ENCODE peak calls at places on chromosomes 7 and 10, in eight cellular contexts. C is fibroblast of the conjunctiva, K is posterior vena cava, E is heart right ventricle, H is astrocyte of the spinal cord, N is AG04450, G is RWPE1, X is HFF-Myc. F is an unnamed sample.

GRCh38 chr10:43857206-43857952 is 208.7 kb upstream of the ZNF32 start:
- DNase-seq in C (peak), K (peak), E (no peak), H (peak), N (peak), G (no peak), X (no peak), F (no peak)

GRCh38 chr7:105003275-105003674 is 10.7 kb upstream of the KMT2E start:
- DNase-seq in C (peak), K (no peak), E (no peak), H (peak), N (no peak), G (no peak), X (no peak), F (peak)

GRCh38 chr7:134448359-134449229 is 10.3 kb downstream of the AKR1B1 start:
- DNase-seq in C (peak), K (no peak), E (no peak), H (peak), N (peak), G (peak), X (peak), F (no peak)

GRCh38 chr7:20399516-20399915 is 68.8 kb downstream of the ITGB8 start:
- DNase-seq in C (no peak), K (no peak), E (no peak), H (no peak), N (no peak), G (peak), X (no peak), F (no peak)

GRCh38 chr7:133355822-133356221 is 102.9 kb downstream of the EXOC4 start:
- DNase-seq in C (no peak), K (no peak), E (no peak), H (no peak), N (no peak), G (no peak), X (no peak), F (no peak)

GRCh38 chr10:106189254-106189653 is 975.3 kb downstream of the SORCS1 start:
- DNase-seq in C (peak), K (no peak), E (no peak), H (peak), N (no peak), G (peak), X (peak), F (no peak)

GRCh38 chr7:99674995-99675742 is 4.6 kb downstream of the CYP3A5 start:
- DNase-seq in C (no peak), K (no peak), E (no peak), H (no peak), N (no peak), G (no peak), X (no peak), F (no peak)

GRCh38 chr7:132636581-132636980 is 60.3 kb upstream of the PLXNA4 start:
- DNase-seq in C (no peak), K (no peak), E (no peak), H (no peak), N (no peak), G (no peak), X (no peak), F (no peak)

GRCh38 chr10:70784476-70784875 is 701 bp downstream of the TBATA start:
- DNase-seq in C (no peak), K (no peak), E (no peak), H (peak), N (no peak), G (no peak), X (no peak), F (no peak)

GRCh38 chr7:110283056-110283455 is 807.9 kb upstream of the LRRN3 start:
- DNase-seq in C (no peak), K (no peak), E (no peak), H (no peak), N (no peak), G (no peak), X (no peak), F (no peak)

GRCh38 chr7:23114854-23115253 is 9.3 kb downstream of the KLHL7 start:
- DNase-seq in C (no peak), K (no peak), E (no peak), H (no peak), N (no peak), G (no peak), X (no peak), F (no peak)

GRCh38 chr7:128671992-128672391 is at the start of gene GARIN1A:
- DNase-seq in C (no peak), K (no peak), E (no peak), H (no peak), N (no peak), G (no peak), X (no peak), F (no peak)

GRCh38 chr10:127405221-127405620 is 143.9 kb upstream of the NPS start:
- DNase-seq in C (peak), K (no peak), E (no peak), H (peak), N (peak), G (no peak), X (peak), F (no peak)

GRCh38 chr7:90474284-90475210 is 5.1 kb downstream of the PTTG1IP2 start:
- DNase-seq in C (peak), K (no peak), E (no peak), H (peak), N (peak), G (peak), X (peak), F (no peak)

GRCh38 chr7:98771519-98772241 is 98.1 kb downstream of the TMEM130 start:
- DNase-seq in C (peak), K (no peak), E (peak), H (peak), N (peak), G (no peak), X (peak), F (no peak)

GRCh38 chr7:102810916-102811315 is 62.1 kb downstream of the FAM185A start:
- DNase-seq in C (no peak), K (no peak), E (no peak), H (no peak), N (no peak), G (no peak), X (no peak), F (no peak)

GRCh38 chr10:80407836-80408197 is 534 bp upstream of the PRXL2A start:
- DNase-seq in C (no peak), K (no peak), E (peak), H (no peak), N (no peak), G (no peak), X (no peak), F (no peak)

GRCh38 chr7:21175714-21176113 is 252.2 kb upstream of the SP4 start:
- DNase-seq in C (no peak), K (no peak), E (no peak), H (no peak), N (no peak), G (no peak), X (no peak), F (no peak)

GRCh38 chr7:103660455-103661371 is 214.7 kb upstream of the SLC26A5 start:
- DNase-seq in C (no peak), K (no peak), E (no peak), H (peak), N (no peak), G (peak), X (no peak), F (no peak)

GRCh38 chr7:114370177-114370576 is 44.4 kb upstream of the FOXP2 start:
- DNase-seq in C (no peak), K (no peak), E (no peak), H (no peak), N (no peak), G (no peak), X (no peak), F (no peak)

GRCh38 chr7:99109108-99110051 is 34.5 kb downstream of the SMURF1 start:
- DNase-seq in C (no peak), K (no peak), E (peak), H (no peak), N (no peak), G (no peak), X (no peak), F (no peak)

GRCh38 chr10:100930368-100930767 is 17.6 kb downstream of the SLF2 start:
- DNase-seq in C (no peak), K (no peak), E (no peak), H (no peak), N (no peak), G (no peak), X (no peak), F (no peak)

GRCh38 chr7:50851891-50852290 is 69.2 kb upstream of the GRB10 start:
- DNase-seq in C (no peak), K (no peak), E (no peak), H (no peak), N (no peak), G (no peak), X (no peak), F (no peak)

GRCh38 chr7:151693140-151693539 is 173.4 kb upstream of the RHEB start:
- DNase-seq in C (no peak), K (peak), E (no peak), H (no peak), N (no peak), G (no peak), X (no peak), F (no peak)

GRCh38 chr10:5723692-5724091 is 39.1 kb downstream of the TASOR2 start:
- DNase-seq in C (no peak), K (no peak), E (no peak), H (no peak), N (no peak), G (no peak), X (no peak), F (no peak)

GRCh38 chr10:77977016-77977415 is 50.5 kb upstream of the DLG5 start:
- DNase-seq in C (no peak), K (no peak), E (no peak), H (no peak), N (no peak), G (no peak), X (no peak), F (no peak)

GRCh38 chr10:127612-128432 is 7.4 kb upstream of the ZMYND11 start:
- DNase-seq in C (no peak), K (no peak), E (no peak), H (no peak), N (no peak), G (no peak), X (no peak), F (no peak)

GRCh38 chr10:132617781-132618052 is 80.1 kb downstream of the INPP5A start:
- DNase-seq in C (no peak), K (no peak), E (no peak), H (no peak), N (no peak), G (no peak), X (no peak), F (no peak)

GRCh38 chr10:121928528-121928884 is 675 bp upstream of the ATE1 start:
- DNase-seq in C (no peak), K (no peak), E (no peak), H (peak), N (no peak), G (peak), X (no peak), F (no peak)

GRCh38 chr7:33054261-33054964 is 8.2 kb downstream of the NT5C3A start:
- DNase-seq in C (no peak), K (no peak), E (no peak), H (no peak), N (no peak), G (peak), X (no peak), F (no peak)

GRCh38 chr10:17227367-17228080 is 517 bp upstream of the VIM start:
- DNase-seq in C (no peak), K (no peak), E (no peak), H (peak), N (no peak), G (no peak), X (no peak), F (no peak)